ENCODE peak calls at places on chromosomes 6 and 20, in four cellular contexts. One of them, this sample, is unnamed.

GRCh38 chr6:11853678-11854417 is 75.2 kb upstream of the ADTRP start:
- DNase-seq in HepG2: no peak
- DNase-seq in K562: no peak
- DNase-seq in HCT116: no peak
- DNase-seq in this sample: no peak

GRCh38 chr6:31940256-31940664 is 5.6 kb upstream of the CFB start:
- DNase-seq in HepG2: peak; percentile 78
- DNase-seq in K562: no peak
- DNase-seq in HCT116: no peak
- DNase-seq in this sample: no peak

GRCh38 chr20:11056414-11056813 is 382.6 kb upstream of the JAG1 start:
- DNase-seq in HepG2: no peak
- DNase-seq in K562: no peak
- DNase-seq in HCT116: no peak
- DNase-seq in this sample: no peak

GRCh38 chr20:34375977-34376430 is 12.9 kb downstream of the ITCH start:
- DNase-seq in HepG2: peak; percentile 53
- DNase-seq in K562: no peak
- DNase-seq in HCT116: no peak
- DNase-seq in this sample: no peak

GRCh38 chr6:33875696-33876095 is 71.9 kb upstream of the MLN start:
- DNase-seq in HepG2: no peak
- DNase-seq in K562: no peak
- DNase-seq in HCT116: no peak
- DNase-seq in this sample: no peak

GRCh38 chr6:84645563-84646266 is 118.7 kb downstream of the TBX18 start:
- DNase-seq in HepG2: no peak
- DNase-seq in K562: no peak
- DNase-seq in HCT116: no peak
- DNase-seq in this sample: no peak

GRCh38 chr20:25252686-25253421 is 5.0 kb downstream of the PYGB start:
- DNase-seq in HepG2: no peak
- DNase-seq in K562: no peak
- DNase-seq in HCT116: no peak
- DNase-seq in this sample: no peak

GRCh38 chr6:168684471-168684870 is 243.5 kb downstream of the SMOC2 start:
- DNase-seq in HepG2: no peak
- DNase-seq in K562: no peak
- DNase-seq in HCT116: no peak
- DNase-seq in this sample: no peak

GRCh38 chr20:23583526-23583925 is 15.2 kb upstream of the CST9L start:
- DNase-seq in HepG2: no peak
- DNase-seq in K562: no peak
- DNase-seq in HCT116: no peak
- DNase-seq in this sample: no peak
- TF ChIP-seq ZNF274 in HepG2: no peak
- TF ChIP-seq ZNF274 in K562: no peak
- TF ChIP-seq ZNF274 in HCT116: no peak
- TF ChIP-seq ZNF274 in this sample: no peak

DNA sequence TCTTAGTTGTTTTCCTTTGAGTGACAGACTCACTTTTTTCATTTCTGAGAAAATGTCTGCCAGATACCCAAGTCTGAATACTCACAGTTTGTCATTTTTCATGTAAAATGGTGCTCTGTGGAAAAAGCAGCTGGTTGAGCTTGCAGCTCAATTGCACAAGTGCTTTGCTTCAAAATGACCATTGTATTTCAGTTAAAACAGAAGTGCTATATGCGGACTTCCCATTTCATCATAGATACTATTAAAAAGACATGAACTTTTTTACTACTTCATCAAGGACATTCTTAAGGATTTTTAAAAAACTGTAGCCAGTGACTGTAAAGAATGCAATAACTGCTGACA is 61.5 kb downstream of the KCNS1 start:
- DNase-seq in HepG2: no peak
- DNase-seq in K562: no peak
- DNase-seq in HCT116: no peak
- DNase-seq in this sample: no peak
- H3K9ac ChIP-seq in HepG2: no peak overlapping the region
- H3K9ac ChIP-seq in K562: no peak overlapping the region
- H3K9ac ChIP-seq in HCT116: no peak overlapping the region
- H3K9ac ChIP-seq in this sample: no peak overlapping the region

GRCh38 chr6:45432944-45433343 is 55.2 kb upstream of the SUPT3H start:
- DNase-seq in HepG2: no peak
- DNase-seq in K562: peak; percentile 25
- DNase-seq in HCT116: no peak
- DNase-seq in this sample: no peak
- TF ChIP-seq YY1 in HepG2: no peak
- TF ChIP-seq YY1 in K562: no peak
- TF ChIP-seq YY1 in HCT116: no peak
- TF ChIP-seq YY1 in this sample: no peak

DNA sequence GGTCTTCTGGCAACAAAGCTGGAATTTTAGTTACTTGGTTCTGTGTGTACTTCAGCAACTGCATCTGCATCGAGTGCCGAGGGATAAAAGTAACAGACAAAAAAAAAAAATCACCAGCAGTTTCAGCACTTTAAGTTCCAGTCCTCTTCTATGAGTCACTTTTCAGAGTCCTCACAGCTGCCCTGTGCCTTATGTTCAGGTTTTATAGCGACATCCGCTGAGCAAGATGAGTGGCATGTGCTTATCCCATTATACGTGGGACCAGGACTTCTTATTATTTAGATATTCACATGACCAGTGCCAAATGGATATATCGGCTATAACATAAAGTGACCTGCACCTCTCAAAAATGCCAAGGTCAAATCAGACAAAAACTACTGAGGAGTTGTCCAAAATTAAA is 242.9 kb downstream of the FOXA2 start:
- DNase-seq in HepG2: peak; percentile 21
- DNase-seq in K562: no peak
- DNase-seq in HCT116: peak; percentile 23
- DNase-seq in this sample: no peak
- TF ChIP-seq ZNF274 in HepG2: no peak
- TF ChIP-seq ZNF274 in K562: no peak
- TF ChIP-seq ZNF274 in HCT116: no peak
- TF ChIP-seq ZNF274 in this sample: no peak

This sample was measured in NT2/D1.